ENCODE peak calls at places on chromosomes 1 and 21, in seven cellular contexts. Q is stomach, I is tibial nerve, B is SJSA1, O is heart right ventricle, P is RWPE2, K is small intestine. W is an unnamed sample. For H3K4me1, the result is how much of the 10 kb centered on the place peaks cover.

GRCh38 chr1:201313086-201313485 is 29.8 kb downstream of the PKP1 start:
- DNase-seq in Q (no peak), I (no peak), P (no peak), K (no peak), B (no peak), O (no peak), W (no peak)

GRCh38 chr1:205261946-205262668 is 34.4 kb downstream of the TMCC2 start:
- DNase-seq in P (no peak), I (no peak), K (no peak), O (no peak), B (peak), Q (no peak), W (no peak)

GRCh38 chr1:110412576-110412975 is 5.1 kb upstream of the LAMTOR5 start:
- DNase-seq in O (peak), P (no peak), Q (peak), I (peak), K (peak), B (peak), W (peak)

GRCh38 chr1:201791051-201791774 is 37.7 kb upstream of the IPO9 start:
- DNase-seq in B (no peak), Q (no peak), K (no peak), I (no peak), P (no peak), O (no peak), W (no peak)

GRCh38 chr1:8727809-8728213 is 89.6 kb downstream of the RERE start:
- DNase-seq in K (no peak), O (peak), Q (no peak), P (no peak), B (no peak), I (no peak), W (no peak)

GRCh38 chr1:47187226-47187925 is 2.5 kb downstream of the PDZK1IP1 start:
- DNase-seq in Q (peak), O (no peak), I (peak), B (no peak), K (no peak), P (peak), W (no peak)

GRCh38 chr21:17387030-17387617 is 125.7 kb upstream of the CXADR start:
- DNase-seq in I (peak), K (peak), P (no peak), O (no peak), B (peak), Q (peak), W (peak)

GRCh38 chr1:231401478-231401877 is 20.6 kb downstream of the EGLN1 start:
- DNase-seq in O (no peak), I (no peak), K (no peak), B (no peak), Q (no peak), P (no peak), W (no peak)

GRCh38 chr1:211599250-211599649 is 20.3 kb upstream of the SLC30A1 start:
- DNase-seq in O (no peak), P (no peak), K (no peak), B (no peak), I (no peak), Q (no peak), W (no peak)

GRCh38 chr1:159779403-159779851 is 1.3 kb upstream of the DUSP23 start:
- DNase-seq in B (no peak), P (peak), Q (no peak), I (peak), K (no peak), O (no peak), W (no peak)

GRCh38 chr1:154809436-154810413 is 60.4 kb downstream of the KCNN3 start:
- DNase-seq in O (no peak), I (no peak), Q (no peak), P (no peak), B (no peak), K (no peak), W (peak)

GRCh38 chr21:26422138-26422537 is 150.9 kb downstream of the CYYR1 start:
- DNase-seq in B (no peak), K (no peak), I (no peak), P (no peak), O (no peak), Q (no peak), W (no peak)

GRCh38 chr1:156726549-156727226 is 1.6 kb upstream of the METTL25B start:
- DNase-seq in B (peak), P (no peak), K (peak), O (no peak), Q (peak), I (peak), W (peak)

GRCh38 chr1:162285149-162285561 is 91.5 kb downstream of the SPATA46 start:
- DNase-seq in P (no peak), I (no peak), Q (peak), O (peak), B (no peak), K (peak), W (no peak)

GRCh38 chr1:162629651-162630050 is 2.6 kb upstream of the DDR2 start:
- DNase-seq in O (no peak), Q (no peak), P (no peak), K (no peak), B (peak), I (no peak), W (no peak)

GRCh38 chr1:159990005-159990404 is 36.0 kb upstream of the SLAMF9 start:
- DNase-seq in O (no peak), I (no peak), Q (no peak), K (peak), P (no peak), B (no peak), W (no peak)

GRCh38 chr1:16013220-16013907 is 4.5 kb downstream of the HSPB7 start:
- DNase-seq in B (peak), O (peak), P (no peak), Q (peak), I (no peak), K (peak), W (no peak)

GRCh38 chr1:66436378-66437135 is 97.4 kb upstream of the SGIP1 start:
- DNase-seq in B (peak), I (no peak), P (no peak), K (peak), O (no peak), Q (no peak), W (peak)

GRCh38 chr1:239806900-239807299 is 284.8 kb upstream of the FMN2 start:
- DNase-seq in O (no peak), K (no peak), I (no peak), Q (no peak), B (no peak), P (no peak), W (no peak)

GRCh38 chr1:115135681-115136080 is 46.4 kb upstream of the TSPAN2 start:
- DNase-seq in K (no peak), Q (no peak), B (peak), P (no peak), I (no peak), O (no peak), W (no peak)

GRCh38 chr1:78359666-78360065 is 131.1 kb upstream of the PTGFR start:
- DNase-seq in P (no peak), B (no peak), Q (no peak), K (no peak), O (no peak), I (no peak), W (no peak)

GRCh38 chr1:234611153-234611798 is 1.3 kb upstream of the IRF2BP2 start:
- DNase-seq in P (no peak), O (no peak), K (peak), I (peak), B (peak), Q (no peak), W (peak)

GRCh38 chr21:38297193-38297592 is 40.4 kb downstream of the KCNJ15 start:
- DNase-seq in K (no peak), I (no peak), Q (no peak), P (no peak), O (no peak), B (peak), W (no peak)

GRCh38 chr1:109293026-109293425 is 10.1 kb upstream of the PSRC1 start:
- DNase-seq in O (no peak), B (no peak), K (no peak), I (no peak), Q (no peak), P (no peak), W (no peak)

GRCh38 chr1:28836421-28836956 is 24.5 kb downstream of the OPRD1 start:
- DNase-seq in K (no peak), P (no peak), I (no peak), B (no peak), Q (no peak), O (no peak), W (no peak)

GRCh38 chr1:234836786-234837185 is 226.8 kb upstream of the IRF2BP2 start:
- DNase-seq in I (no peak), K (no peak), P (no peak), B (no peak), Q (no peak), O (no peak), W (no peak)

GRCh38 chr1:10168912-10169514 is 41.4 kb upstream of the KIF1B start:
- DNase-seq in Q (no peak), O (no peak), I (no peak), P (no peak), B (no peak), K (no peak), W (no peak)

GRCh38 chr1:206933333-206933945 is 11.7 kb upstream of the FCMR start:
- DNase-seq in K (peak), Q (peak), I (no peak), P (no peak), B (peak), O (peak), W (peak)

GRCh38 chr1:224253721-224254120 is 70.7 kb downstream of the DEGS1 start:
- DNase-seq in K (no peak), Q (no peak), P (no peak), I (no peak), B (no peak), O (no peak), W (no peak)

GRCh38 chr1:157951219-157951618 is 42.2 kb upstream of the KIRREL1 start:
- DNase-seq in P (no peak), B (no peak), Q (no peak), O (no peak), I (no peak), K (peak), W (no peak)

GRCh38 chr1:64505232-64505943 is 35.5 kb downstream of the CACHD1 start:
- DNase-seq in I (no peak), Q (peak), P (no peak), K (peak), O (peak), B (no peak), W (no peak)

GRCh38 chr1:106517218-106517617 is 539.3 kb upstream of the PRMT6 start:
- DNase-seq in O (no peak), P (no peak), B (no peak), Q (no peak), K (no peak), I (no peak), W (no peak)

GRCh38 chr1:69290266-69290665 is 277.5 kb upstream of the LRRC7 start:
- DNase-seq in K (no peak), B (no peak), P (no peak), O (no peak), I (no peak), Q (no peak), W (no peak)

GRCh38 chr1:30101016-30101415 is 622.4 kb downstream of the MATN1 start:
- DNase-seq in O (no peak), K (no peak), Q (no peak), P (no peak), B (no peak), I (no peak), W (no peak)

GRCh38 chr1:168369655-168370054 is 89.0 kb downstream of the TBX19 start:
- DNase-seq in Q (no peak), I (no peak), O (no peak), K (no peak), P (no peak), B (no peak), W (no peak)

GRCh38 chr1:209653915-209654351 is 1.7 kb upstream of the LAMB3 start:
- DNase-seq in Q (peak), O (no peak), K (peak), P (no peak), B (no peak), I (no peak), W (no peak)

GRCh38 chr1:167617100-167617949 is 12.7 kb upstream of the RCSD1 start:
- DNase-seq in B (no peak), I (peak), P (no peak), K (peak), Q (no peak), O (no peak), W (peak)

GRCh38 chr1:103489881-103490280 is 35.6 kb upstream of the RNPC3 start:
- DNase-seq in O (no peak), P (no peak), B (no peak), K (peak), I (no peak), Q (no peak), W (no peak)

GRCh38 chr1:77095231-77095630 is 124.0 kb downstream of the PIGK start:
- DNase-seq in K (no peak), B (no peak), P (no peak), O (no peak), Q (no peak), I (no peak), W (no peak)

GRCh38 chr21:44611551-44611950 is 328 bp upstream of the KRTAP10-8 start:
- DNase-seq in B (no peak), Q (no peak), P (no peak), K (no peak), O (no peak), I (no peak), W (no peak)

GRCh38 chr21:44614161-44614631 is 2.3 kb downstream of the KRTAP10-8 start:
- DNase-seq in P (peak), O (no peak), I (no peak), B (no peak), K (no peak), Q (no peak), W (no peak)

GRCh38 chr21:44612669-44613229 is 870 bp downstream of the KRTAP10-8 start:
- DNase-seq in Q (no peak), B (no peak), P (peak), K (no peak), I (no peak), O (peak), W (no peak)

GRCh38 chr21:44613386-44614155 is 1.7 kb downstream of the KRTAP10-8 start:
- DNase-seq in P (peak), B (no peak), K (no peak), I (no peak), O (no peak), Q (no peak), W (no peak)

DNA sequence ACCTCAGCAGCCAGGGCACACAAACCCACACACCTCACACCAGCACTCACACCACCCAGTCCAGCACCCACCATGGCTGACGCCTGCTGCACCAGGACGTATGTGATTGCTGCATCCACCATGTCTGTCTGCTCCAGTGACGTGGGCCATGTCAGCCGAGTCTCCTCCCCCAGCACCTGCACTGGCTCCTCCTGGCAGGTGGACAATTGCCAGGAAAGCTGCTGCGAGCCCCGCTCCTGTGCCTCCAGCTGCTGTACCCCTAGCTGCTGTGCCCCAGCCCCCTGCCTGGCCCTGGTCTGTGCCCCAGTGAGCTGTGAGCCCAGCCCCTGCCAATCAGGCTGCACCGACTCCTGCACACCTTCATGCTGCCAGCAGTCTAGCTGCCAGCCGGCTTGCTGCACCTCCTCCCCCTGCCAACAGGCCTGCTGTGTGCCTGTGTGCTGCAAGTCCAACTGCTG is at the start of gene KRTAP10-8:
- DNase-seq in K (no peak), Q (no peak), P (peak), I (no peak), B (no peak), O (no peak), W (no peak)
- H3K4me1 ChIP-seq in K (under half), Q (under half), P (under half), I (under half), B (under half), O (under half), W (under half)

DNA sequence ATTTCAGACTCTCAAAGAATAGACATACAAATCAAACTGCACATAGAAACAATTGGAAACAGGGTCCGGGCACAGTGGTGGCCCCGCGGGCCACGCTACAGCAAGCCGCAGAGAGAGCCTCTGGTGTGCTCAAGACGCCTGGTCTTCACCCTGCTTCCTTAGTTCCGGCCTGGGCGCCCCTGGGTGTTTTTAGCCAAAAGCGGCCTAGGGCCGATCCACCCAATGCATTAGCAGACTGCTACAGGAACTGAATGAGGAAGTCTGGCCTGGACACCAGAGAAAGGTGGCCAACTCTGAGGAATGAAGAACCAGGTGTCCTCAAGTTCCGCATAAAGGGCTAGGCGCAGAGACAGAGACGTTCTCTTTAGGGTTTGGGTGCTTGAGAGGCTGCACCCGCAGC is 1.7 kb downstream of the PRRX1 start:
- DNase-seq in O (peak), I (no peak), P (no peak), B (no peak), K (no peak), Q (no peak), W (no peak)
- H3K4me1 ChIP-seq in O (under half), I (half or more), P (under half), B (under half), K (under half), Q (half or more), W (under half)

GRCh38 chr1:49051647-49052046 is 275.0 kb upstream of the BEND5 start:
- DNase-seq in O (no peak), B (no peak), P (no peak), I (no peak), K (no peak), Q (no peak), W (no peak)

GRCh38 chr1:49046305-49046704 is 269.6 kb upstream of the BEND5 start:
- DNase-seq in I (no peak), B (no peak), K (no peak), Q (no peak), P (no peak), O (no peak), W (no peak)

GRCh38 chr1:49052102-49052501 is 275.4 kb upstream of the BEND5 start:
- DNase-seq in O (no peak), Q (no peak), B (no peak), P (no peak), K (no peak), I (no peak), W (no peak)

GRCh38 chr1:49048188-49048587 is 271.5 kb upstream of the BEND5 start:
- DNase-seq in K (no peak), Q (no peak), O (no peak), P (no peak), B (no peak), I (no peak), W (no peak)

GRCh38 chr1:49050041-49050440 is 273.4 kb upstream of the BEND5 start:
- DNase-seq in B (no peak), P (no peak), Q (no peak), K (no peak), I (no peak), O (no peak), W (no peak)
- H3K4me1 ChIP-seq in B (under half), P (under half), Q (under half), K (under half), I (under half), O (under half), W (under half)

GRCh38 chr1:184499626-184500025 is 112.8 kb downstream of the C1orf21 start:
- DNase-seq in Q (no peak), K (no peak), P (no peak), B (no peak), O (no peak), I (no peak), W (no peak)
- H3K4me1 ChIP-seq in Q (under half), K (under half), P (under half), B (under half), O (under half), I (under half), W (under half)

DNA sequence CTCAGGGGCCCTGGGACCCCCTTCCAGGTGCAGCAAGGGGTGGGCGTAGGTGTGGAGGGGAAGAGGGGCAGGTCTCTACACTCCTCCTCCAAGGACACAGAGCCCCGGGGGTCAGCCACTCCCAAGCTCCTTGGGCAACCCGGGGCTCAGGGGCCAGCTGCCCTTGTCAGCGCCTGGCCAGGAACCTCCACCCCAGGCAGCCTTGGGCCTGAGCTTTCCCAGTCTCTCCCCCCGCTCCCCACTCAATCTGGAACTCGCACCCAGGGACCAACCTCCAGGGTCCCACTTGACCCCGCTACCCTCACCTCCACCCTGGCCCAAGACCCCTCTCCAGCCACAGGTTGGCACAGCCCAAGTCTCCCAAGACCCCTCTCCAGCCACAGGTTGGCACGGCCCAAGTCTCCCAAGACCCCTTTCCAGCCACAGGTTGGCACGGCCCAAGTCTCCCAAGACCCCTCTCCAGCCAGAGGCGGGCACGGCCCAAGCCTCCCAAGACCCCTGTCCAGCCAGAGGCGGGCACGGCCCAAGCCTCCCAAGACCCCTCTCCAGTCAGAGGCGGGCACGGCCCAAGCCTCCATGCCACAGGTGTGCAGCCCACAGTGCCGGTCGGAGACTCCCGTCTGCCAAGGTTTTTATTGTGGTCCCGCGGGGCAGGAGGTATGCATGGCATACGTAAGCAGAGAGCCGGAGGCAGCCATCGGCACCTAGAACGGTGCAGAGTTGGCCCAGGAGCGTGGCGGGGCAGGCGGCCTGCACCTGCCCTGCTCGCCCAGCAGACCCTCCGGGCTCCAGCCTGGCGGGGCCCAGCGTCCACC is 3.0 kb downstream of the TNFRSF4 start:
- DNase-seq in O (peak), P (peak), B (no peak), K (no peak), I (no peak), Q (no peak), W (no peak)
- H3K4me1 ChIP-seq in O (under half), P (under half), B (under half), K (under half), I (under half), Q (half or more), W (half or more)

DNA sequence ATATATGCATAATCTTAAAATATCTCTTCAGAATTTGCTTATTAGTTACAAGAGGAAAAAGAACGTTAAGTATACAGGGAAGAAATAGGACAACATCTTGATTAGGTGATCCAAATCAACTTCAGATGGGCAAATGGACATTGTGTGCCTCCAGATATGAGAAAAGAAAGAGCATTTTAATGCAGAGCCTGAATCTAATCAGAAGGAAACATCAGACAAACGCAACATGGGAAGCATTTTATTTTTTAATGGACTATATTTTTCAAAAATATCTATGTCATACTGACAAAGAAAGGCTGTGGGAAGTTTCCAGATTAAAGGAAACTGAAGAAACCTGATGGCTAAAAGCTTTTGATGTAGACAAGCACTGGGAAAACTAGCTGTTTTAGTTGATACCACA is 51.3 kb upstream of the HOOK1 start:
- DNase-seq in O (no peak), Q (no peak), B (no peak), K (no peak), P (no peak), I (no peak), W (no peak)
- H3K4me1 ChIP-seq in O (under half), Q (under half), B (under half), K (under half), P (under half), I (under half), W (under half)

W was measured in CD8-positive, alpha-beta memory T cell.